ENCODE peak calls at places on chromosomes 6 and 20, in nine cellular contexts. E, V, A, Z, O, Q, C, Y and P are unnamed samples.

GRCh38 chr6:81727876-81728517 is 24.5 kb downstream of the TENT5A start:
- DNase-seq in E (no peak), V (no peak), A (no peak), Z (no peak), O (no peak), Q (no peak), C (no peak), Y (no peak), P (no peak)

GRCh38 chr6:37459981-37460800 is 27.2 kb downstream of the CMTR1 start:
- DNase-seq in E (no peak), V (no peak), A (no peak), Z (no peak), O (no peak), Q (no peak), C (no peak), Y (no peak), P (no peak)

GRCh38 chr20:62596921-62597320 is 45.4 kb upstream of the SLCO4A1 start:
- DNase-seq in E (no peak), V (no peak), A (no peak), Z (no peak), O (no peak), Q (no peak), C (no peak), Y (no peak), P (no peak)

GRCh38 chr20:56943946-56944345 is 314.8 kb downstream of the TFAP2C start:
- DNase-seq in E (no peak), V (no peak), A (no peak), Z (no peak), O (no peak), Q (no peak), C (no peak), Y (no peak), P (no peak)

GRCh38 chr6:148611213-148611612 is 135.6 kb upstream of the UST start:
- DNase-seq in E (peak; percentile 67), V (no peak), A (peak; percentile 8), Z (peak; percentile 92), O (no peak), Q (no peak), C (peak; percentile 65), Y (no peak), P (no peak)

GRCh38 chr6:20400476-20401402 is 940 bp upstream of the E2F3 start:
- DNase-seq in E (peak; percentile 80), V (peak; percentile 39), A (peak; percentile 73), Z (no peak), O (peak; percentile 60), Q (peak; percentile 21), C (peak; percentile 66), Y (peak; percentile 55), P (peak; percentile 42)

GRCh38 chr6:170446841-170447560 is 106.1 kb downstream of the PSMB1 start:
- DNase-seq in E (no peak), V (no peak), A (no peak), Z (peak; percentile 80), O (no peak), Q (no peak), C (no peak), Y (no peak), P (no peak)

GRCh38 chr6:164195605-164196004 is 781.1 kb downstream of the QKI start:
- DNase-seq in E (no peak), V (no peak), A (no peak), Z (no peak), O (no peak), Q (no peak), C (no peak), Y (no peak), P (no peak)

GRCh38 chr6:8875986-8876385 is 440.6 kb upstream of the SLC35B3 start:
- DNase-seq in E (no peak), V (no peak), A (no peak), Z (no peak), O (no peak), Q (no peak), C (no peak), Y (no peak), P (no peak)

GRCh38 chr6:149079911-149080501 is 237.5 kb upstream of the TAB2 start:
- DNase-seq in E (no peak), V (no peak), A (peak; percentile 65), Z (no peak), O (no peak), Q (no peak), C (no peak), Y (no peak), P (no peak)

GRCh38 chr6:18102783-18103509 is 19.5 kb downstream of the NHLRC1 start:
- DNase-seq in E (no peak), V (no peak), A (no peak), Z (no peak), O (no peak), Q (no peak), C (no peak), Y (no peak), P (no peak)

GRCh38 chr6:39210437-39210836 is 18.8 kb downstream of the KCNK5 start:
- DNase-seq in E (peak; percentile 36), V (no peak), A (no peak), Z (no peak), O (no peak), Q (no peak), C (no peak), Y (no peak), P (no peak)

GRCh38 chr6:165922309-165922794 is 245.3 kb downstream of the TBXT start:
- DNase-seq in E (no peak), V (no peak), A (peak; percentile 7), Z (no peak), O (no peak), Q (no peak), C (no peak), Y (no peak), P (no peak)

GRCh38 chr6:2396856-2397640 is 151.6 kb upstream of the GMDS start:
- DNase-seq in E (no peak), V (peak; percentile 53), A (no peak), Z (no peak), O (no peak), Q (no peak), C (no peak), Y (no peak), P (no peak)
- TF ChIP-seq CTCF in E (no peak), V (no peak), A (no peak), Z (no peak), O (no peak), Q (no peak), C (no peak), Y (no peak), P (no peak)

DNA sequence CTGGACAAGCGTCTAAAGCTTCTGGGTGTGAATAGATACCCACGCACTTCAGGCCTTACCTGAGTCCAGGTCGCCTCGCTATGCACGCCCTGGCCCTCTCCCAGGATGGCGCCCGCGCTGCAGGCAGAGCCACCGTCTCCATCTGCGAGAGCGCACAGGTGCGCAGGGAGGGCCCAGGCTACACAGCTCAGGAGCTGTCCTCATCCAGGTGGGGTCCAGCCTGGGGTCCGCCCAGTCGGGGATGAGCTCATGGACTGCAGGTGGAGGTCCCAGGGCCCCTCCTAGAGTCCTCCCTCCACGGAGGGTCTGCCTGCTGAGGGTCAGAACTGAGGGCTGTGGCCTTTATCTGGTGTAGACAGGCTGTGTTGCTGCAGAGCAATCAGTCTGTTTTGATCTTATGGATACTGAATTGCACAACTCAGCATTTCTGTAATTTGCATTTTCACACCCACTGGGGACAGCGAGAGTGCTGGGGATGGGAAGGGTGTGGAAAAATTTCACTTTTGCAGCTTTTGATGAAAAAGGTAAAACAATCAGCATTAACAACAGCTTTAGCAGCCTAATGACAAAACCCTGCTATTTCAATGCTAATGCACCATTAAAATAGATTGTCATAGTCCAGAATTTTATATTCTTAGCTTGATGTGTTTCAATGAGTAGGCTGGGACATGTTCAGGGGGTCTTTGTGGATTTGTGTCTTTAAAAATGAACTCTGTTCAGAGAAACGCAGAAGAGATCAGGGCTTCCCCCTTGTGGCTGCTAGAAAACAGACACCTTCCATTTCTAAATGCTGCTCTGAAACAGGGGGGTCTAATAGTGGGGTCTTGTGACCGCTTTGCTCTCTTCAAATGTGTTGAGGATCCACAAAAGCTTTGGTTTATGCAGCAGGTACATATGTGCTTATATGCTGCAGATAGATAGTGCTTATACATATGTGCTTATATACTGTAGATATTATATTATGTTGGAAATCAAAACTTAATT is 77.8 kb upstream of the PHACTR3 start:
- DNase-seq in E (no peak), V (no peak), A (no peak), Z (no peak), O (no peak), Q (no peak), C (no peak), Y (no peak), P (no peak)
- TF ChIP-seq CTCF in E (no peak), V (no peak), A (peak; percentile 33), Z (no peak), O (no peak), Q (no peak), C (no peak), Y (peak; percentile 49), P (peak; percentile 23)

GRCh38 chr6:134020543-134020942 is 31.9 kb downstream of the SLC2A12 start:
- DNase-seq in E (no peak), V (no peak), A (no peak), Z (no peak), O (no peak), Q (no peak), C (no peak), Y (no peak), P (no peak)
- TF ChIP-seq CTCF in E (no peak), V (no peak), A (no peak), Z (no peak), O (no peak), Q (no peak), C (no peak), Y (no peak), P (no peak)

GRCh38 chr20:913306-913849 is 2.8 kb downstream of the ANGPT4 start:
- DNase-seq in E (no peak), V (no peak), A (no peak), Z (peak; percentile 50), O (no peak), Q (no peak), C (no peak), Y (no peak), P (no peak)

GRCh38 chr20:910132-910839 is 5.8 kb downstream of the ANGPT4 start:
- DNase-seq in E (no peak), V (no peak), A (no peak), Z (peak; percentile 68), O (no peak), Q (no peak), C (no peak), Y (no peak), P (no peak)

GRCh38 chr20:909641-910040 is 6.5 kb downstream of the ANGPT4 start:
- DNase-seq in E (no peak), V (no peak), A (no peak), Z (peak; percentile 62), O (no peak), Q (no peak), C (peak; percentile 3), Y (no peak), P (no peak)

GRCh38 chr20:910840-911770 is 5.0 kb downstream of the ANGPT4 start:
- DNase-seq in E (no peak), V (no peak), A (no peak), Z (peak; percentile 73), O (no peak), Q (no peak), C (peak; percentile 23), Y (no peak), P (no peak)

DNA sequence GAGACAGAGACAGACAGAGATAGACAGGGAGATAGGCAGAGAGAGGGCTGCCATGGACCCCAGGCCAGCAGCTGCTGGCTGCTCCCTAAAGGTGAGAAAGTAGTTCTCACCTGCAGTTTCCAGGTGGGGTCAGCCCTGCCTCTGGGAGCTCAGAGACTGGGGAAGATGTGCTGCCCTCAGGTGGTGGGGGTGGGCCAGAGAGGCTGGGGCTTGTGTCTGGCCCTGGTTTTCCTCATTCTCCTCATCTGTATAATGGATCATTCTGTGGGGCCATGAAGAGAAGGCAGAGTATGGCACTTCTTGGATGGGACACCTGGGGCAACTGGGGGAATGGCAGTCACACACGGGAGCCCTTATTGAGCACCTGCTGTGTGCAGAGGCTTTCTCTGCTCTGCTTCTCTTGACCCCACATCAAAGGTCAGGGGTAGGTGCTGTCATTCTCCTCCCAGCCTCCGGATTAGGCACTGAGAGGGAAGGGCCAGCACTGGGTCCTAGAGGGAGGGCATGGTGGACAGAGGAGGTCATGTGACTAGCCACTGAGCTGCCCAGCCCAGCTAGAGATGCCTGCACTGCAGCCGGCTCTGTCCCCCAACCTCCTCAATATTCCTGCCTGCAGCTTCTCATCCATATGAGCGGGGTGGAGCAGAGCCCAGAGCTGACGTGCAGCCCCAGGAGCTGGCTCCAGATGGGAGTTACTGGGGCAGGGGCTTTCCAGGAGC is 4.1 kb downstream of the ANGPT4 start:
- DNase-seq in E (no peak), V (no peak), A (no peak), Z (peak; percentile 57), O (no peak), Q (no peak), C (no peak), Y (no peak), P (no peak)
- TF ChIP-seq CTCF in E (no peak), V (no peak), A (no peak), Z (no peak), O (no peak), Q (no peak), C (no peak), Y (peak; percentile 24), P (no peak)